ENCODE peak calls at places on chromosomes 12 and 14, in four cellular contexts. J, S, O and I are unnamed samples.

GRCh38 chr12:66132408-66132807 is 1.9 kb upstream of the LLPH start:
- DNase-seq in S (no peak), O (no peak), J (no peak), I (no peak)

GRCh38 chr14:39175445-39176262 is 600 bp downstream of the PNN start:
- DNase-seq in J (peak), O (peak), S (no peak), I (no peak)

GRCh38 chr12:55934343-55934742 is 3.4 kb downstream of the DGKA start:
- DNase-seq in J (no peak), S (no peak), O (no peak), I (no peak)

GRCh38 chr14:100406505-100407131 is 83.5 kb downstream of the SLC25A47 start:
- DNase-seq in S (no peak), J (peak), O (peak), I (peak)

GRCh38 chr12:79614730-79615129 is 76.0 kb downstream of the PAWR start:
- DNase-seq in J (no peak), S (no peak), O (no peak), I (no peak)

GRCh38 chr12:80858356-80858755 is 79.4 kb downstream of the LIN7A start:
- DNase-seq in S (no peak), O (no peak), J (no peak), I (no peak)

GRCh38 chr12:62957233-62957953 is 22.4 kb upstream of the PPM1H start:
- DNase-seq in J (no peak), O (no peak), S (no peak), I (no peak)

GRCh38 chr12:105076098-105076497 is 8.2 kb downstream of the ALDH1L2 start:
- DNase-seq in S (no peak), J (no peak), O (no peak), I (no peak)

GRCh38 chr12:30323008-30323407 is 372.7 kb downstream of the IPO8 start:
- DNase-seq in O (no peak), J (no peak), S (no peak), I (no peak)

GRCh38 chr14:95452176-95452889 is 64.1 kb downstream of the SYNE3 start:
- DNase-seq in S (no peak), J (no peak), O (no peak), I (no peak)

GRCh38 chr12:132459270-132459669 is 30.7 kb upstream of the FBRSL1 start:
- DNase-seq in S (no peak), O (no peak), J (no peak), I (no peak)

GRCh38 chr12:65885312-65885711 is 61.0 kb downstream of the HMGA2 start:
- DNase-seq in O (no peak), S (no peak), J (no peak), I (no peak)

GRCh38 chr12:57840701-57841100 is 5.8 kb downstream of the CTDSP2 start:
- DNase-seq in O (no peak), S (no peak), J (peak), I (no peak)

GRCh38 chr12:29782821-29783772 is 645 bp downstream of the TMTC1 start:
- DNase-seq in J (peak), O (no peak), S (no peak), I (no peak)

GRCh38 chr14:73712540-73713141 is 1.5 kb downstream of the PNMA1 start:
- DNase-seq in O (peak), J (no peak), S (no peak), I (no peak)

GRCh38 chr14:92223027-92223426 is 99.9 kb upstream of the SLC24A4 start:
- DNase-seq in J (no peak), S (no peak), O (no peak), I (no peak)

GRCh38 chr12:109115758-109116610 is at the start of gene ACACB:
- DNase-seq in S (no peak), J (peak), O (no peak), I (no peak)

GRCh38 chr12:12032771-12033588 is 37.8 kb upstream of the BCL2L14 start:
- DNase-seq in O (peak), J (peak), S (peak), I (peak)

GRCh38 chr12:128387811-128388422 is 120.9 kb downstream of the TMEM132C start:
- DNase-seq in J (peak), S (no peak), O (peak), I (no peak)

GRCh38 chr14:95829321-95829720 is 47.3 kb upstream of the TUNAR start:
- DNase-seq in J (no peak), O (no peak), S (no peak), I (no peak)

GRCh38 chr12:27711957-27712356 is 1.3 kb downstream of the MRPS35 start:
- DNase-seq in S (no peak), J (no peak), O (no peak), I (no peak)

GRCh38 chr14:75185251-75186040 is 9.0 kb upstream of the TMED10 start:
- DNase-seq in J (no peak), O (no peak), S (no peak), I (no peak)

GRCh38 chr14:52461721-52462120 is 90.6 kb downstream of the TXNDC16 start:
- DNase-seq in S (no peak), O (no peak), J (no peak), I (no peak)

GRCh38 chr12:98594050-98594853 is 766 bp downstream of the SLC25A3 start:
- DNase-seq in S (no peak), J (peak), O (peak), I (no peak)

GRCh38 chr14:30757082-30757481 is 117.3 kb upstream of the COCH start:
- DNase-seq in S (no peak), O (no peak), J (no peak), I (no peak)

GRCh38 chr12:25744334-25744733 is 191.3 kb upstream of the LMNTD1 start:
- DNase-seq in S (no peak), J (no peak), O (no peak), I (no peak)

GRCh38 chr14:96349286-96350075 is 13.7 kb downstream of the ATG2B start:
- DNase-seq in S (no peak), O (peak), J (no peak), I (no peak)

GRCh38 chr12:19799886-19800602 is 360.8 kb downstream of the AEBP2 start:
- DNase-seq in J (no peak), O (no peak), S (no peak), I (no peak)